ENCODE peak calls at places on chromosomes 4 and X, in six cellular contexts. K, M, V, D, N and O are unnamed samples.

GRCh38 chr4:128006592-128006991 is 41.4 kb downstream of the ABHD18 start:
- DNase-seq in V (no peak), K (peak; percentile 86), N (no peak), M (no peak), D (no peak), O (no peak)

GRCh38 chr4:21973850-21974249 is 25.3 kb upstream of the KCNIP4 start:
- DNase-seq in N (no peak), V (no peak), M (no peak), D (no peak), K (no peak), O (no peak)

GRCh38 chr4:140635606-140636005 is 66.8 kb upstream of the UCP1 start:
- DNase-seq in V (peak; percentile 75), N (no peak), D (no peak), K (peak; percentile 28), M (no peak), O (no peak)

GRCh38 chr4:10480616-10481015 is 23.4 kb upstream of the ZNF518B start:
- DNase-seq in N (no peak), V (no peak), K (no peak), D (no peak), M (no peak), O (no peak)

GRCh38 chrX:39614680-39614998 is 483.1 kb downstream of the BCOR start:
- DNase-seq in D (peak; percentile 2), N (no peak), K (no peak), V (no peak), M (no peak), O (no peak)

GRCh38 chrX:3461824-3462508 is 115.5 kb upstream of the MXRA5 start:
- DNase-seq in K (no peak), D (no peak), V (no peak), M (no peak), N (no peak), O (no peak)

GRCh38 chr4:152996672-152997071 is 60.5 kb downstream of the FHDC1 start:
- DNase-seq in M (no peak), K (no peak), D (no peak), N (no peak), V (no peak), O (no peak)

GRCh38 chr4:73477176-73477575 is 4.4 kb upstream of the AFM start:
- DNase-seq in K (no peak), N (no peak), M (no peak), V (no peak), D (no peak), O (no peak)

GRCh38 chr4:159504634-159505033 is 401.8 kb downstream of the RAPGEF2 start:
- DNase-seq in M (no peak), V (no peak), K (peak; percentile 18), N (no peak), D (no peak), O (no peak)